ENCODE peak calls at places on chromosome 6, in eight cellular contexts. Z, X, L, E, J, N, M and H are unnamed samples.

GRCh38 chr6:21971540-21971939 is 325.3 kb downstream of the PRL start:
- DNase-seq in N (no peak), X (no peak), J (no peak), M (no peak), E (no peak), Z (no peak), L (no peak), H (no peak)

GRCh38 chr6:157638779-157639178 is 184.3 kb upstream of the SNX9 start:
- DNase-seq in X (no peak), E (no peak), J (no peak), N (no peak), Z (no peak), L (no peak), M (no peak), H (no peak)

GRCh38 chr6:63683071-63683603 is 47.5 kb downstream of the PHF3 start:
- DNase-seq in M (no peak), X (no peak), N (no peak), Z (no peak), E (no peak), J (no peak), L (no peak), H (no peak)

GRCh38 chr6:142811923-142812322 is 133.1 kb downstream of the HIVEP2 start:
- DNase-seq in E (no peak), N (no peak), X (no peak), L (no peak), M (no peak), Z (no peak), J (no peak), H (no peak)

GRCh38 chr6:17015144-17015543 is 86.7 kb upstream of the STMND1 start:
- DNase-seq in L (no peak), N (no peak), J (peak), E (no peak), M (peak), X (no peak), Z (peak), H (no peak)

GRCh38 chr6:3750324-3751018 is 1.0 kb downstream of the PXDC1 start:
- DNase-seq in L (no peak), X (no peak), Z (no peak), N (no peak), E (no peak), J (peak), M (peak), H (peak)

GRCh38 chr6:163579880-163580295 is 165.4 kb downstream of the QKI start:
- DNase-seq in Z (no peak), N (no peak), L (no peak), M (no peak), X (peak), E (no peak), J (peak), H (no peak)

GRCh38 chr6:118899948-118900347 is 6.0 kb downstream of the ASF1A start:
- DNase-seq in N (peak), L (no peak), X (no peak), M (no peak), Z (peak), E (no peak), J (no peak), H (no peak)

GRCh38 chr6:25324076-25324762 is 45.0 kb downstream of the CARMIL1 start:
- DNase-seq in N (no peak), M (no peak), J (no peak), L (no peak), Z (no peak), X (no peak), E (no peak), H (no peak)